ENCODE peak calls at places on chromosomes 11 and 22, in six cellular contexts. E is cerebellar cortex; C is effector CD4-positive, alpha-beta T cell; I is astrocyte of the spinal cord; H is Calu3; K is germinal center. L is an unnamed sample.

GRCh38 chr11:134025086-134025437 is 43.8 kb upstream of the JAM3 start:
- DNase-seq in E (no peak), C (no peak), I (no peak), H (no peak), K (no peak), L (no peak)

GRCh38 chr11:87722756-87723599 is 452.3 kb downstream of the RAB38 start:
- DNase-seq in E (peak), C (no peak), I (no peak), H (peak), K (peak), L (peak)

GRCh38 chr11:103433976-103434375 is 324.8 kb downstream of the DYNC2H1 start:
- DNase-seq in E (no peak), C (no peak), I (no peak), H (no peak), K (no peak), L (no peak)

GRCh38 chr11:64726211-64726641 is 3.2 kb upstream of the NRXN2 start:
- DNase-seq in E (no peak), C (no peak), I (no peak), H (no peak), K (no peak), L (no peak)

GRCh38 chr11:64778223-64778472 is 194 bp downstream of the SF1 start:
- DNase-seq in E (no peak), C (no peak), I (no peak), H (no peak), K (no peak), L (no peak)

GRCh38 chr22:45398214-45398613 is 15.2 kb downstream of the SMC1B start:
- DNase-seq in E (no peak), C (no peak), I (no peak), H (no peak), K (no peak), L (no peak)

GRCh38 chr11:99316761-99317475 is 296.2 kb downstream of the CNTN5 start:
- DNase-seq in E (no peak), C (no peak), I (peak), H (no peak), K (no peak), L (no peak)

GRCh38 chr11:12552677-12553076 is 121.5 kb upstream of the TEAD1 start:
- DNase-seq in E (no peak), C (no peak), I (peak), H (no peak), K (no peak), L (peak)

GRCh38 chr11:13166036-13166435 is 111.6 kb upstream of the BMAL1 start:
- DNase-seq in E (no peak), C (no peak), I (peak), H (no peak), K (no peak), L (no peak)

GRCh38 chr22:23384451-23384850 is 195.6 kb downstream of the IGLL1 start:
- DNase-seq in E (no peak), C (no peak), I (no peak), H (no peak), K (no peak), L (no peak)

GRCh38 chr11:34305095-34305692 is 52.6 kb downstream of the ABTB2 start:
- DNase-seq in E (peak), C (no peak), I (peak), H (no peak), K (no peak), L (peak)

GRCh38 chr22:25187469-25187868 is 12.2 kb upstream of the CRYBB3 start:
- DNase-seq in E (no peak), C (no peak), I (no peak), H (no peak), K (no peak), L (no peak)